ENCODE peak calls at places on chromosomes 11 and 22, in four cellular contexts. V is GM12865, J is AG10803, X is right atrium auricular region. W is an unnamed sample.
A peak's percentile ranks its signal among the peaks of the same experiment; 100 is the strongest.

GRCh38 chr11:15969701-15970329 is 386.5 kb downstream of the SOX6 start:
- DNase-seq in V (peak; percentile 78), J (peak; percentile 91), X (peak; percentile 72), W (peak; percentile 92)

GRCh38 chr11:12692238-12693074 is 18.2 kb downstream of the TEAD1 start:
- DNase-seq in V (no peak), J (peak; percentile 90), X (peak; percentile 93), W (peak; percentile 92)

GRCh38 chr11:121711900-121712424 is 259.2 kb upstream of the SORL1-AS1 start:
- DNase-seq in V (no peak), J (no peak), X (no peak), W (peak; percentile 6)

GRCh38 chr11:7606496-7606895 is 66.8 kb downstream of the CYB5R2 start:
- DNase-seq in V (no peak), J (peak; percentile 40), X (no peak), W (no peak)

GRCh38 chr11:132036751-132037466 is 666.5 kb downstream of the NTM start:
- DNase-seq in V (no peak), J (peak; percentile 40), X (no peak), W (no peak)

GRCh38 chr11:10117709-10118341 is 176.2 kb downstream of the SBF2 start:
- DNase-seq in V (no peak), J (peak; percentile 95), X (no peak), W (peak; percentile 81)

GRCh38 chr11:87173185-87174039 is 135.7 kb downstream of the TMEM135 start:
- DNase-seq in V (no peak), J (peak; percentile 60), X (no peak), W (peak; percentile 63)

GRCh38 chr11:12087075-12087775 is 23.2 kb upstream of the MICAL2 start:
- DNase-seq in V (peak; percentile 57), J (peak; percentile 93), X (no peak), W (peak; percentile 63)

GRCh38 chr11:124535552-124536232 is 7.8 kb downstream of the OR8B12 start:
- DNase-seq in V (no peak), J (no peak), X (no peak), W (peak; percentile 42)

GRCh38 chr11:121604152-121604551 is 151.4 kb upstream of the SORL1-AS1 start:
- DNase-seq in V (no peak), J (no peak), X (no peak), W (no peak)

GRCh38 chr22:50602338-50602700 is 1.7 kb downstream of the MAPK8IP2 start:
- DNase-seq in V (no peak), J (no peak), X (no peak), W (no peak)

GRCh38 chr11:47550288-47551052 is 2.5 kb downstream of the CELF1 start:
- DNase-seq in V (no peak), J (peak; percentile 44), X (no peak), W (no peak)

GRCh38 chr11:44445500-44446340 is 119.7 kb upstream of the CD82 start:
- DNase-seq in V (no peak), J (no peak), X (no peak), W (no peak)

GRCh38 chr11:44575288-44575672 is 9.8 kb downstream of the CD82 start:
- DNase-seq in V (no peak), J (peak; percentile 65), X (no peak), W (no peak)

GRCh38 chr11:113546757-113547507 is 71.7 kb upstream of the DRD2 start:
- DNase-seq in V (no peak), J (peak; percentile 40), X (no peak), W (peak; percentile 9)

GRCh38 chr22:31451709-31452571 is 37.7 kb downstream of the EIF4ENIF1 start:
- DNase-seq in V (peak; percentile 65), J (peak; percentile 54), X (no peak), W (peak; percentile 66)

GRCh38 chr11:87141322-87141721 is 103.6 kb downstream of the TMEM135 start:
- DNase-seq in V (no peak), J (no peak), X (no peak), W (no peak)

GRCh38 chr22:47283616-47284270 is 521.3 kb downstream of the TBC1D22A start:
- DNase-seq in V (no peak), J (no peak), X (no peak), W (no peak)

GRCh38 chr11:107590460-107591097 is 368 bp upstream of the ELMOD1 start:
- DNase-seq in V (no peak), J (no peak), X (no peak), W (no peak)

GRCh38 chr11:115333106-115333505 is 171.1 kb downstream of the CADM1 start:
- DNase-seq in V (no peak), J (peak; percentile 29), X (no peak), W (no peak)

GRCh38 chr22:46740910-46741785 is 3.1 kb upstream of the CERK start:
- DNase-seq in V (no peak), J (no peak), X (no peak), W (no peak)

GRCh38 chr11:76773921-76774361 is 9.2 kb upstream of the TSKU start:
- DNase-seq in V (no peak), J (no peak), X (peak; percentile 86), W (no peak)

GRCh38 chr22:42976534-42976933 is 38.4 kb downstream of the PACSIN2 start:
- DNase-seq in V (no peak), J (no peak), X (no peak), W (no peak)

GRCh38 chr11:45917286-45917622 is 423 bp downstream of the PEX16 start:
- DNase-seq in V (peak; percentile 36), J (no peak), X (no peak), W (peak; percentile 9)

GRCh38 chr11:1805525-1805924 is 29.3 kb upstream of the SYT8 start:
- DNase-seq in V (no peak), J (no peak), X (no peak), W (no peak)

GRCh38 chr11:1803246-1803645 is 31.5 kb upstream of the SYT8 start:
- DNase-seq in V (no peak), J (no peak), X (no peak), W (no peak)

GRCh38 chr11:1810761-1811160 is 24.0 kb upstream of the SYT8 start:
- DNase-seq in V (no peak), J (no peak), X (no peak), W (no peak)

GRCh38 chr11:1812274-1812673 is 22.5 kb upstream of the SYT8 start:
- DNase-seq in V (no peak), J (no peak), X (no peak), W (no peak)

DNA sequence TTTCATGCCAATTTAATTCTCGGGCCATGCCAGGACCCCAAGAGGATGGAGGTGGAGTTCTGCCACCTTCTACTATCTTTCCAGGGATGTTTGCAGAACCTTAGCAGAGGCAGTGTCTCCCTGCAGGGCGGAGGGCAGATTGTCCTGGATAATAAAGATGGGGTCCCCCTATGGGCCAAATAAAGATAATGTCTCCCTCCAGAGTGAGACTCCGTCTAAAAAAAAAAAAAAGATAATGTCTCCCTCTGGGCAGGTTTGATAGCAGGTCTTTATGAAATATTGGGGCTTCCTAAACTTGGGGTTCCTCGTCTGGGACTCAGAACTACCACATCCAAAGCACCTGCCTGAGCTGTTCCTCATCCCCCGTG is 27.2 kb upstream of the SYT8 start:
- DNase-seq in V (no peak), J (no peak), X (no peak), W (no peak)
- TF ChIP-seq CTCF in V (no peak), J (no peak), X (no peak), W (no peak)

DNA sequence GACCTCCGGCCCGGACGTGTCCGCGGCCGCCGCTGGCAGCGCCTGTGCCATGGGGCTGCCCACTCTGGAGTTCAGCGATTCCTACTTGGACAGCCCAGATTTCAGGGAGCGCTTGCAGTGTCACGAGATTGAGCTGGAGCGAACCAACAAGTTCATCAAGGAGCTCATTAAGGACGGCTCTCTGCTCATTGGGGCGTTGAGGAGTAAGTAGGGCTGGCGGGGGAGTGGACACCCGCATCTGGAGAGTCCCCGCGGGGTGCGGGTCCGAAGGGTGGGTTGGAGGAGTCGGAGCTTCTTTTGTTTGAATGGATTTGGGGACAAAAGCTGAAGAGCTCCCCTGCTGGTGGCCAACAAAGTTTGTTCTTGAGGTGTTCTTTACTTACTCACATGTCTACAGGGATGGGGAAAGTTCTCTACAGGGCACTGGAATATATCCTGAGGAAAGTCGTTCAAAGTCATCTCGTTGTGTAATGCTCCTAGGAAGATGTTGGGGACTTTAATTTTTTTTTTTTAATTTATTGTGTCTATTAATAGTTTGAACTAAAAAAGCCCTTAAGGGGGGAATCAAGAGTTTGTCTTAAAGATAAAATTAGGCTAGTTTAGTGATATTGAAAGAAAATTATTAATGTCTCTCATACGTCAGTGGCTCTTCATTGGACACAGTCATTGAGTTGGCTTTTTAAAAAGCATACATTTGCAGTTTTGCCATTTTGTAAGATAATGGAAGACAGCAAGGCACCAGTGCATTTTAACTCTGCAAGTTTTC is 725 bp downstream of the ARHGAP42 start:
- DNase-seq in V (peak; percentile 83), J (peak; percentile 83), X (peak; percentile 73), W (peak; percentile 86)
- H3K4me3 ChIP-seq in V (peak overlapping the region; percentile 95), J (peak overlapping the region; percentile 76), X (peak overlapping the region; percentile 73), W (peak overlapping the region; percentile 75)

GRCh38 chr11:83252266-83252665 is 33.9 kb downstream of the CCDC90B start:
- DNase-seq in V (no peak), J (no peak), X (no peak), W (no peak)

GRCh38 chr11:83252941-83253340 is 33.2 kb downstream of the CCDC90B start:
- DNase-seq in V (no peak), J (no peak), X (no peak), W (no peak)

GRCh38 chr11:83249445-83249844 is 36.7 kb downstream of the CCDC90B start:
- DNase-seq in V (peak; percentile 4), J (no peak), X (no peak), W (no peak)

GRCh38 chr11:83249972-83250593 is 36.1 kb downstream of the CCDC90B start:
- DNase-seq in V (peak; percentile 55), J (peak; percentile 61), X (no peak), W (peak; percentile 75)
- TF ChIP-seq CTCF in V (peak; percentile 59), J (peak; percentile 77), X (peak; percentile 43), W (peak; percentile 75)

GRCh38 chr11:63343130-63343529 is 26.5 kb upstream of the SLC22A9 start:
- DNase-seq in V (no peak), J (no peak), X (no peak), W (no peak)
- H3K4me3 ChIP-seq in V (no peak overlapping the region), J (no peak overlapping the region), X (no peak overlapping the region), W (no peak overlapping the region)

DNA sequence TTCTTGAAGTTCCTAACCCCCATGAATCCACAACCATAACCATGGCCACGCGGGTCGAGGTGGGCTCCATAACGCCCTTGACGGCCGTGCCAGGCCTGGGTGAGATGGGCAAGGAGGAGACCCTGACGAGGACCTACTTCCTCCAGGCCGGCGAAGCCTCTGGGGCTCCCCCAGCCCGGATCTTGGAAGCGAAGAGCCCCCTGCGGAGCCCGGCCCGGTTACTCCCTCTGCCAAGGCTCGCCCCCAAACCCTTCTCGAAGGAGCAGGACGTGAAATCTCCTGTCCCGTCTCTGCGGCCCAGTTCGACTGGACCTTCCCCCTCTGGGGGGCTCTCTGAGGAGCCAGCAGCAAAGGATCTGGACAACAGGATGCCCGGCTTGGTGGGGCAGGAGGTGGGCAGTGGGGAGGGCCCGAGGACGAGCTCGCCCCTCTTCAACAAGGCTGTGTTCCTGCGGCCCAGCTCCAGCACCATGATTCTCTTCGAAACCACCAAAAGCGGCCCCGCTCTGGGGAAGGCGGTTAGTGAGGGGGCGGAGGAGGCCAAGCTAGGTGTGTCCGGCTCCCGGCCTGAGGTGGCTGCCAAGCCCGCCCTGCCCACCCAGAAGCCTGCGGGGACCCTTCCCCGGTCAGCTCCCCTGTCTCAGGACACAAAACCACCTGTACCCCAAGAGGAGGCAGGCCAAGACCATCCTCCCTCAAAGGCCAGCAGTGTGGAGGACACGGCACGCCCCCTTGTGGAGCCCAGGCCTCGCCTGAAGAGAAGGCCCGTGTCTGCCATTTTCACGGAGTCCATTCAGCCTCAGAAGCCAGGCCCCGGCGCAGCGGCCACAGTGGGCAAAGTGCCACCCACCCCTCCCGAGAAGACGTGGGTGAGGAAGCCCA is 75.7 kb downstream of the KIAA1671 start:
- DNase-seq in V (no peak), J (no peak), X (no peak), W (peak; percentile 39)
- TF ChIP-seq CTCF in V (peak; percentile 19), J (peak; percentile 27), X (peak; percentile 40), W (peak; percentile 67)

GRCh38 chr11:65591939-65592814 is 3.4 kb downstream of the KCNK7 start:
- DNase-seq in V (no peak), J (no peak), X (no peak), W (no peak)
- H3K4me3 ChIP-seq in V (no peak overlapping the region), J (no peak overlapping the region), X (peak overlapping the region; percentile 42), W (no peak overlapping the region)

GRCh38 chr11:92149996-92150395 is 74.6 kb upstream of the FAT3 start:
- DNase-seq in V (no peak), J (peak; percentile 20), X (no peak), W (peak; percentile 3)
- TF ChIP-seq CTCF in V (no peak), J (no peak), X (no peak), W (peak; percentile 6)

W was measured in cardiac fibroblast.